ENCODE peak calls at places on chromosomes 3 and 15, in ten cellular contexts. Q, X, H, D, A, U, V, J, Z and L are unnamed samples.

GRCh38 chr3:51813539-51813938 is 34.5 kb upstream of the IQCF6 start:
- DNase-seq in Q (no peak), X (no peak), H (peak; percentile 64), D (peak; percentile 66), A (no peak), U (no peak), V (no peak), J (no peak), Z (no peak), L (no peak)

GRCh38 chr3:13380991-13381390 is 39.1 kb downstream of the NUP210 start:
- DNase-seq in Q (no peak), X (no peak), H (no peak), D (no peak), A (no peak), U (no peak), V (no peak), J (no peak), Z (no peak), L (no peak)

GRCh38 chr15:51908312-51908711 is 63.3 kb downstream of the LEO1 start:
- DNase-seq in Q (no peak), X (no peak), H (no peak), D (no peak), A (no peak), U (no peak), V (no peak), J (no peak), Z (no peak), L (no peak)

GRCh38 chr15:63232943-63233342 is 43.5 kb downstream of the RAB8B start:
- DNase-seq in Q (no peak), X (no peak), H (no peak), D (no peak), A (no peak), U (no peak), V (no peak), J (no peak), Z (no peak), L (no peak)

GRCh38 chr3:42264399-42265058 is 1.5 kb downstream of the CCK start:
- DNase-seq in Q (no peak), X (peak; percentile 81), H (peak; percentile 16), D (peak; percentile 73), A (no peak), U (no peak), V (peak; percentile 81), J (peak; percentile 28), Z (peak; percentile 81), L (no peak)

GRCh38 chr15:31457161-31457560 is 130.5 kb downstream of the KLF13 start:
- DNase-seq in Q (no peak), X (peak; percentile 75), H (no peak), D (no peak), A (no peak), U (no peak), V (no peak), J (peak; percentile 59), Z (no peak), L (no peak)

GRCh38 chr3:141272906-141273662 is 41.5 kb downstream of the PXYLP1 start:
- DNase-seq in Q (no peak), X (no peak), H (no peak), D (no peak), A (no peak), U (no peak), V (no peak), J (no peak), Z (no peak), L (no peak)

GRCh38 chr3:56775931-56776461 is 25.8 kb downstream of the ARHGEF3 start:
- DNase-seq in Q (no peak), X (no peak), H (no peak), D (no peak), A (no peak), U (no peak), V (no peak), J (no peak), Z (no peak), L (no peak)

GRCh38 chr3:126132751-126133511 is 47.5 kb downstream of the ALDH1L1 start:
- DNase-seq in Q (no peak), X (peak; percentile 69), H (no peak), D (peak; percentile 37), A (peak; percentile 10), U (no peak), V (peak; percentile 67), J (peak; percentile 16), Z (peak; percentile 84), L (no peak)

GRCh38 chr3:175564335-175564734 is 705.2 kb downstream of the NAALADL2 start:
- DNase-seq in Q (no peak), X (no peak), H (no peak), D (no peak), A (no peak), U (no peak), V (no peak), J (no peak), Z (no peak), L (no peak)

GRCh38 chr3:14848906-14849305 is 30.1 kb downstream of the FGD5 start:
- DNase-seq in Q (no peak), X (no peak), H (no peak), D (no peak), A (no peak), U (no peak), V (no peak), J (no peak), Z (no peak), L (no peak)

GRCh38 chr15:61528590-61528929 is 299.5 kb upstream of the RORA start:
- DNase-seq in Q (no peak), X (no peak), H (no peak), D (no peak), A (no peak), U (no peak), V (no peak), J (no peak), Z (no peak), L (no peak)

GRCh38 chr15:95017950-95018349 is 786.6 kb downstream of the MCTP2 start:
- DNase-seq in Q (no peak), X (peak; percentile 80), H (peak; percentile 52), D (peak; percentile 68), A (peak; percentile 37), U (no peak), V (peak; percentile 44), J (peak; percentile 67), Z (peak; percentile 9), L (no peak)

GRCh38 chr3:72655758-72656157 is 192.5 kb downstream of the SHQ1 start:
- DNase-seq in Q (no peak), X (no peak), H (no peak), D (no peak), A (no peak), U (no peak), V (peak; percentile 65), J (no peak), Z (peak; percentile 77), L (no peak)

GRCh38 chr3:72655151-72655551 is 193.1 kb downstream of the SHQ1 start:
- DNase-seq in Q (no peak), X (no peak), H (no peak), D (no peak), A (peak; percentile 16), U (no peak), V (peak; percentile 91), J (no peak), Z (peak; percentile 93), L (no peak)

GRCh38 chr3:72657666-72658065 is 190.6 kb downstream of the SHQ1 start:
- DNase-seq in Q (peak; percentile 57), X (no peak), H (no peak), D (no peak), A (no peak), U (no peak), V (no peak), J (no peak), Z (peak; percentile 7), L (no peak)

GRCh38 chr3:72651498-72651897 is 196.7 kb downstream of the SHQ1 start:
- DNase-seq in Q (no peak), X (no peak), H (no peak), D (no peak), A (no peak), U (no peak), V (no peak), J (no peak), Z (no peak), L (no peak)

GRCh38 chr3:72652395-72652794 is 195.8 kb downstream of the SHQ1 start:
- DNase-seq in Q (no peak), X (no peak), H (no peak), D (no peak), A (no peak), U (no peak), V (no peak), J (no peak), Z (no peak), L (no peak)
- H3K27me3 ChIP-seq in Q (no peaks in the 10 kb centered on the region), X (peaks cover 10% of the 10 kb centered on the region), H (peaks cover 28% of the 10 kb centered on the region), D (no peaks in the 10 kb centered on the region), A (no peaks in the 10 kb centered on the region), U (peaks cover 15% of the 10 kb centered on the region), V (no peaks in the 10 kb centered on the region), J (no peaks in the 10 kb centered on the region), Z (no peaks in the 10 kb centered on the region), L (no peaks in the 10 kb centered on the region)

GRCh38 chr15:91104111-91104510 is 4.1 kb downstream of the SV2B start:
- DNase-seq in Q (no peak), X (no peak), H (peak; percentile 59), D (no peak), A (no peak), U (no peak), V (no peak), J (no peak), Z (no peak), L (no peak)
- H3K27me3 ChIP-seq in Q (peaks cover 18% of the 10 kb centered on the region), X (peaks cover 24% of the 10 kb centered on the region), H (peaks cover 22% of the 10 kb centered on the region), D (no peaks in the 10 kb centered on the region), A (no peaks in the 10 kb centered on the region), U (peaks cover 15% of the 10 kb centered on the region), V (peaks cover 29% of the 10 kb centered on the region), J (peaks cover 36% of the 10 kb centered on the region), Z (peaks cover 38% of the 10 kb centered on the region), L (peaks cover 14% of the 10 kb centered on the region)

GRCh38 chr3:116260491-116260890 is 184.8 kb downstream of the LSAMP start:
- DNase-seq in Q (no peak), X (no peak), H (no peak), D (no peak), A (no peak), U (no peak), V (no peak), J (no peak), Z (peak; percentile 4), L (no peak)
- H3K27me3 ChIP-seq in Q (no peaks in the 10 kb centered on the region), X (no peaks in the 10 kb centered on the region), H (no peaks in the 10 kb centered on the region), D (no peaks in the 10 kb centered on the region), A (no peaks in the 10 kb centered on the region), U (no peaks in the 10 kb centered on the region), V (peaks cover 11% of the 10 kb centered on the region), J (peaks cover 7% of the 10 kb centered on the region), Z (peaks cover 29% of the 10 kb centered on the region), L (no peaks in the 10 kb centered on the region)

GRCh38 chr3:172446198-172446597 is 2.1 kb downstream of the GHSR start:
- DNase-seq in Q (no peak), X (no peak), H (no peak), D (no peak), A (no peak), U (no peak), V (no peak), J (no peak), Z (no peak), L (no peak)
- H3K27me3 ChIP-seq in Q (peaks cover 7% of the 10 kb centered on the region), X (peaks cover 60% of the 10 kb centered on the region), H (peaks cover 88% of the 10 kb centered on the region), D (peaks cover 4% of the 10 kb centered on the region), A (no peaks in the 10 kb centered on the region), U (peaks cover 34% of the 10 kb centered on the region), V (peaks cover 35% of the 10 kb centered on the region), J (peaks cover 68% of the 10 kb centered on the region), Z (peaks cover 50% of the 10 kb centered on the region), L (peaks cover 40% of the 10 kb centered on the region)

GRCh38 chr15:28103402-28103801 is 4.3 kb upstream of the OCA2 start:
- DNase-seq in Q (no peak), X (no peak), H (no peak), D (no peak), A (no peak), U (no peak), V (peak; percentile 8), J (no peak), Z (peak; percentile 29), L (no peak)
- H3K27me3 ChIP-seq in Q (peaks cover 10% of the 10 kb centered on the region), X (peaks cover 41% of the 10 kb centered on the region), H (peaks cover 69% of the 10 kb centered on the region), D (no peaks in the 10 kb centered on the region), A (no peaks in the 10 kb centered on the region), U (peaks cover 16% of the 10 kb centered on the region), V (peaks cover 40% of the 10 kb centered on the region), J (no peaks in the 10 kb centered on the region), Z (peaks cover 59% of the 10 kb centered on the region), L (no peaks in the 10 kb centered on the region)